ENCODE peak calls at places on chromosomes 2 and 18, in ten cellular contexts. Y, D, J, Q, E, N, V, C, B and T are unnamed samples.

GRCh38 chr2:210264282-210264681 is 39.0 kb upstream of the ACADL start:
- DNase-seq in Y (no peak), D (no peak), J (no peak), Q (no peak), E (no peak), N (no peak), V (no peak), C (no peak), B (no peak), T (no peak)

GRCh38 chr2:11534746-11535484 is 1.1 kb downstream of the GREB1 start:
- DNase-seq in Y (no peak), D (no peak), J (no peak), Q (no peak), E (peak), N (no peak), V (no peak), C (no peak), B (no peak), T (no peak)

GRCh38 chr2:135893374-135893794 is 17.1 kb upstream of the MCM6 start:
- DNase-seq in Y (no peak), D (no peak), J (no peak), Q (no peak), E (no peak), N (no peak), V (no peak), C (no peak), B (no peak), T (no peak)

GRCh38 chr2:201643216-201643651 is at the start of gene TMEM237:
- DNase-seq in Y (peak), D (peak), J (peak), Q (peak), E (no peak), N (peak), V (peak), C (peak), B (peak), T (no peak)

GRCh38 chr2:94774851-94775250 is 96.4 kb upstream of the TEKT4 start:
- DNase-seq in Y (no peak), D (no peak), J (no peak), Q (no peak), E (no peak), N (no peak), V (no peak), C (no peak), B (no peak), T (no peak)

GRCh38 chr2:30446602-30447148 is 371 bp upstream of the LCLAT1 start:
- DNase-seq in Y (no peak), D (no peak), J (no peak), Q (peak), E (no peak), N (no peak), V (no peak), C (no peak), B (no peak), T (no peak)

GRCh38 chr2:191854385-191855372 is 7.8 kb upstream of the CAVIN2 start:
- DNase-seq in Y (peak), D (no peak), J (no peak), Q (peak), E (no peak), N (no peak), V (peak), C (no peak), B (no peak), T (peak)

GRCh38 chr2:99841749-99842148 is 300.6 kb downstream of the AFF3 start:
- DNase-seq in Y (no peak), D (no peak), J (no peak), Q (peak), E (no peak), N (no peak), V (no peak), C (no peak), B (no peak), T (no peak)

GRCh38 chr2:126543081-126543480 is 112.9 kb upstream of the GYPC start:
- DNase-seq in Y (no peak), D (peak), J (peak), Q (no peak), E (no peak), N (no peak), V (no peak), C (no peak), B (no peak), T (no peak)

GRCh38 chr2:198322275-198322674 is 517.9 kb downstream of the PLCL1 start:
- DNase-seq in Y (no peak), D (peak), J (no peak), Q (no peak), E (peak), N (no peak), V (peak), C (no peak), B (no peak), T (no peak)

GRCh38 chr2:173153486-173153885 is 77.8 kb downstream of the MAP3K20 start:
- DNase-seq in Y (no peak), D (no peak), J (no peak), Q (no peak), E (no peak), N (no peak), V (no peak), C (no peak), B (no peak), T (no peak)
- H3K27ac ChIP-seq in Y (no peak), D (no peak), J (peak), Q (no peak), E (no peak), N (no peak), V (no peak), C (no peak), B (no peak), T (peak)

GRCh38 chr18:48168861-48169260 is 238.4 kb upstream of the SMAD2 start:
- DNase-seq in Y (no peak), D (no peak), J (no peak), Q (no peak), E (no peak), N (no peak), V (no peak), C (no peak), B (no peak), T (no peak)

GRCh38 chr18:48165104-48165866 is 234.8 kb upstream of the SMAD2 start:
- DNase-seq in Y (no peak), D (no peak), J (no peak), Q (no peak), E (no peak), N (no peak), V (no peak), C (no peak), B (no peak), T (no peak)

GRCh38 chr18:48166336-48166875 is 235.9 kb upstream of the SMAD2 start:
- DNase-seq in Y (no peak), D (no peak), J (no peak), Q (no peak), E (no peak), N (no peak), V (no peak), C (no peak), B (no peak), T (no peak)

GRCh38 chr18:48167901-48168300 is 237.4 kb upstream of the SMAD2 start:
- DNase-seq in Y (no peak), D (no peak), J (no peak), Q (no peak), E (no peak), N (peak), V (no peak), C (no peak), B (no peak), T (no peak)

DNA sequence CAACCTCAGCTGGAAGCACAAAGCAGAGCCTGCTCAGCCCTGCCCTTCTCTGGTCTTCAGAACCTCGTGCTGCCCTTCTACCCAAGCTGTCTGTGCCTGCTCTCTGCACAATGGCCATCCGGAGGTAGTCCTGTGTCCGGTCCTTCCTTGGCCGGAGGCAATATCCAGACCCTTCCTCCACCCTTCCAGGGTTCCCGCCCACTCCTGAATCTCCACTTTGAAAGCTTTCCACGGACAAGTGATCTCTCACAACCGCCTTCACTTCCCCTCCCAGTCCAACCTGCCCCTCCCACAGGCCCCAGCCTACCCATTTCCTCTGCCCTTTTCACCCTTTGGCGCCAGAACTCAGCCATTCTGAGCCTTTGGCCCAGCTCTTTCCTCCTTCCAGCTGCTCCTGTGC is 236.5 kb upstream of the SMAD2 start:
- DNase-seq in Y (no peak), D (no peak), J (no peak), Q (no peak), E (no peak), N (peak), V (no peak), C (peak), B (no peak), T (no peak)
- H3K27ac ChIP-seq in Y (no peak), D (no peak), J (no peak), Q (no peak), E (no peak), N (no peak), V (no peak), C (peak), B (no peak), T (no peak)

GRCh38 chr2:219485201-219485580 is 13.5 kb upstream of the GMPPA start:
- DNase-seq in Y (no peak), D (no peak), J (no peak), Q (no peak), E (no peak), N (no peak), V (no peak), C (no peak), B (no peak), T (no peak)
- H3K27ac ChIP-seq in Y (no peak), D (no peak), J (no peak), Q (no peak), E (no peak), N (no peak), V (no peak), C (no peak), B (no peak), T (no peak)

DNA sequence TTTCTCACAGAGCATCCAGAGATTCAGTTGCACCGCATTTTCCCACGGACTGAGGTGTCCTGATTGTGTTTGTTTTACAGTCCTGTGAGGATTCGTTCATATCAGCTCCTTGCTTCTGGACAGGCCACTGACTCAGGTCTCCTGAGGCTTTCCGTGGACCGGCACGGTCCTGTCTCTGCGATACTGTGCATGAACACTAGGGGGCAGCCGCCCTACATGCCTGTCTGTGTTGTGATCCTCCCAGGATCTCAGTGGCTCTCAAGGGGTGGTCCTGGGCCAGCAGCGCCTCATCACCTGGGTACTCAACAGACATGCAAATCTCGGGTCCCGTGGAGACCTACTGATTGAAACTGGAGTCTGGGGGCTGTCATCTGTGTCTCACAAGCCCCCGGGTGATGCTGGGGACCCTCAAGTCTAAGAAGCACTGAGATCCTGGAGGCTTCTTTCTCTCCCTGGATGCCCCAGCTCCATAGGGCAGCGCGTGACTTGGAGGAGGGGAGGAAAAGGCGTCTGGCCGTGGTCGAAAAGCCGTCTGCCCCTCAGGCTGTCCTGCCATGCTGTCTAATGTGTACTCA is 28.9 kb downstream of the IL1R2 start:
- DNase-seq in Y (peak), D (peak), J (peak), Q (peak), E (peak), N (peak), V (peak), C (peak), B (peak), T (peak)
- H3K27ac ChIP-seq in Y (no peak), D (no peak), J (no peak), Q (no peak), E (no peak), N (no peak), V (no peak), C (peak), B (peak), T (no peak)

DNA sequence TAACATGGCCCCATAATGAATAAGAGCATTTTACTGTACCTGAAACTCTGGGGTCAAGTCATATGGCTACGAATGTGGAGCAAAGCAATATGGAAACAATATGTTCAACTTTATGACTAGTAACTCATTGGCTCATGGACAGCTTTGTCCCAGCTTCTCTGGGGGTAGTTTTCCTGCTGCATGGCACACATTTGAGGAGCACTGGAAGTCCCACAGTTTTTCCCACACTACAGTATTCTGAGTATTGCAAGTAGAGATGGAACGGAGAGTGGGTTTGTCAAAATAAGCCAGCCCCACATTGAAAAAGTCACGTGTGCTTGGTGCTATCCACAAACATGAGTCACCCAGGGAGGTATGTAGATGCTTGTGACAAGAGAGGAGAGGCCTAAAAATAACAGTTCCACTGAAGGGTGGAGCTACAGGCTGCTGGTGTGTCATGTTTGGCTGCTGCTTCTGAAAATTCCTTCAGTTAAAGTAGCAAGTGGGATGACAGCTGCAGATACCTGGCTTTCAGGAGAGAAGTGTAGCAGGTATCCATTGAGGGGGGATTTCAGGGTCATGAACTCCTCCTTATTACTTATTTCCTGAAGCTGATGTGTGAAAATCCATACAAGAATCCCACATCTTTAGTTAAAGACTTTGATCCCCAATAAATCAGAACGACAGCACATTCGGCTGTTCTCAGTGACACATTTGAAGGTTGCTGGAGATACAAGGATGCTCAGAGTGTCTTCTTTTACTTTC is 48.3 kb upstream of the CTAGE1 start:
- DNase-seq in Y (peak), D (no peak), J (peak), Q (peak), E (no peak), N (no peak), V (peak), C (peak), B (peak), T (peak)
- H3K27ac ChIP-seq in Y (peak), D (no peak), J (peak), Q (peak), E (no peak), N (no peak), V (peak), C (peak), B (no peak), T (peak)

GRCh38 chr2:64462171-64462570 is 8.2 kb downstream of the LGALSL start:
- DNase-seq in Y (no peak), D (no peak), J (no peak), Q (no peak), E (no peak), N (no peak), V (peak), C (no peak), B (no peak), T (no peak)
- H3K27ac ChIP-seq in Y (no peak), D (no peak), J (no peak), Q (no peak), E (no peak), N (no peak), V (no peak), C (no peak), B (no peak), T (no peak)

DNA sequence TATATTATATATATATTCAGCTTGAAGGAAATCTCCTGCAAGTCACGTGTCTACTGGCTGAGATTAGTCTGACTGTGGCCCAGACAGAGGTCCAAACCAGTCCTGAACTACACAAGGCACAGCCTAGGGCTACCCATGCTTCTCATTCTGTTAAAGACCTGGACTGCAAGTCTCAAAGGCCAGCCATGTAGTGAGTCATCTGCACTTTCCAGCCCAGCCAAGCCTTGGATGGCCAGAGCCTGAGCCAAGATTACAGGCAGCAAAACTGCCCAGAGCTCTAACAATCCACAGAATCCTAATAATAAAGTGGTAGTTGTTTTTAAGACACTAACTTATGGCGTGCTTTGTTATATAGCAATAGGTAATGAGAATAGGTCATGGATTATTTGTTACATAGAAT is 259.6 kb downstream of the SS18 start:
- DNase-seq in Y (peak), D (no peak), J (peak), Q (peak), E (no peak), N (peak), V (peak), C (peak), B (no peak), T (no peak)
- H3K27ac ChIP-seq in Y (peak), D (no peak), J (no peak), Q (no peak), E (no peak), N (no peak), V (peak), C (no peak), B (no peak), T (no peak)

GRCh38 chr18:23194969-23195957 is 60.0 kb downstream of the CABLES1 start:
- DNase-seq in Y (no peak), D (no peak), J (no peak), Q (no peak), E (no peak), N (no peak), V (no peak), C (no peak), B (no peak), T (no peak)
- H3K27ac ChIP-seq in Y (no peak), D (no peak), J (no peak), Q (peak), E (no peak), N (no peak), V (no peak), C (no peak), B (peak), T (no peak)

GRCh38 chr2:46825231-46825957 is 90.2 kb downstream of the MCFD2 start:
- DNase-seq in Y (no peak), D (no peak), J (no peak), Q (no peak), E (peak), N (no peak), V (no peak), C (no peak), B (no peak), T (no peak)
- H3K27ac ChIP-seq in Y (no peak), D (no peak), J (no peak), Q (no peak), E (no peak), N (no peak), V (no peak), C (no peak), B (no peak), T (no peak)

DNA sequence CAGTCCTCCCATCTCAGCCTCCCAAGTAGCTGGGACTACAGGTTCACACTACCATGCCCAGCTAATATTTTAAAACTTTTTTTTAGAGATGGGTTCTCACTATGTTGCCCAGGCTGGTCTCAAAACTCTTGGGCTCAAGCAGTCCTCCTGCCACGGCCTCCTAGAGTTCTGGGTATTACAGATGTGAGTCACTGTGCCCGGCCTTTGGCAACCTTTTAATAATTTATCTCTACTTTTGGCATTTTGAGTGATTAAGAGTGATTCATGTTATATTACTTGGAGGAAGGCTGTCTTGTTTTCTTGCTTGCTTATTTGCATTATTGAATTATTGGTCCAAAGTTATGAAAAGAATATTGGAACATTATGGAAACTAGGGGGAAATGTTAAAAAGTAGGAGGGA is 24.3 kb downstream of the NCOA1 start:
- DNase-seq in Y (no peak), D (no peak), J (peak), Q (peak), E (no peak), N (no peak), V (peak), C (no peak), B (no peak), T (no peak)
- H3K27ac ChIP-seq in Y (no peak), D (no peak), J (no peak), Q (no peak), E (no peak), N (no peak), V (no peak), C (no peak), B (no peak), T (no peak)